ENCODE peak calls at places on chromosomes 11 and 22, in four cellular contexts. One of them, this sample, is unnamed.

GRCh38 chr22:42950281-42950680 is 64.7 kb downstream of the PACSIN2 start:
- DNase-seq in GM23248: no peak
- DNase-seq in lung: no peak
- DNase-seq in stimulated activated CD4-positive, alpha-beta T cell treated with anti-CD3 and anti-CD28 coated beads, Interleukin-15, amount 100 ng/mL, for 24 hours: no peak
- DNase-seq in this sample: no peak

GRCh38 chr11:439315-440064 is 2.3 kb downstream of the ANO9 start:
- DNase-seq in GM23248: no peak
- DNase-seq in lung: no peak
- DNase-seq in stimulated activated CD4-positive, alpha-beta T cell treated with anti-CD3 and anti-CD28 coated beads, Interleukin-15, amount 100 ng/mL, for 24 hours: no peak
- DNase-seq in this sample: no peak

GRCh38 chr11:47408598-47409439 is 429 bp downstream of the SLC39A13 start:
- DNase-seq in GM23248: peak; percentile 96
- DNase-seq in lung: no peak
- DNase-seq in stimulated activated CD4-positive, alpha-beta T cell treated with anti-CD3 and anti-CD28 coated beads, Interleukin-15, amount 100 ng/mL, for 24 hours: no peak
- DNase-seq in this sample: peak; percentile 79

GRCh38 chr11:1639102-1639620 is 9.6 kb downstream of the KRTAP5-5 start:
- DNase-seq in GM23248: no peak
- DNase-seq in lung: no peak
- DNase-seq in stimulated activated CD4-positive, alpha-beta T cell treated with anti-CD3 and anti-CD28 coated beads, Interleukin-15, amount 100 ng/mL, for 24 hours: no peak
- DNase-seq in this sample: no peak

GRCh38 chr22:40276877-40277823 is 69.2 kb upstream of the ADSL start:
- DNase-seq in GM23248: peak; percentile 84
- DNase-seq in lung: no peak
- DNase-seq in stimulated activated CD4-positive, alpha-beta T cell treated with anti-CD3 and anti-CD28 coated beads, Interleukin-15, amount 100 ng/mL, for 24 hours: no peak
- DNase-seq in this sample: no peak

GRCh38 chr11:1116104-1116503 is 41.4 kb downstream of the MUC2 start:
- DNase-seq in GM23248: no peak
- DNase-seq in lung: no peak
- DNase-seq in stimulated activated CD4-positive, alpha-beta T cell treated with anti-CD3 and anti-CD28 coated beads, Interleukin-15, amount 100 ng/mL, for 24 hours: no peak
- DNase-seq in this sample: peak; percentile 0

GRCh38 chr11:31045335-31045734 is 324.2 kb downstream of the DCDC1 start:
- DNase-seq in GM23248: peak; percentile 49
- DNase-seq in lung: no peak
- DNase-seq in stimulated activated CD4-positive, alpha-beta T cell treated with anti-CD3 and anti-CD28 coated beads, Interleukin-15, amount 100 ng/mL, for 24 hours: no peak
- DNase-seq in this sample: no peak

GRCh38 chr11:114026355-114026754 is 33.2 kb upstream of the ZBTB16 start:
- DNase-seq in GM23248: peak; percentile 28
- DNase-seq in lung: no peak
- DNase-seq in stimulated activated CD4-positive, alpha-beta T cell treated with anti-CD3 and anti-CD28 coated beads, Interleukin-15, amount 100 ng/mL, for 24 hours: peak; percentile 38
- DNase-seq in this sample: no peak